ENCODE peak calls at places on chromosome X, in five cellular contexts. U is RPMI7951; B is iris pigment epithelial cell; K is stimulated activated CD4-positive, alpha-beta T cell treated with anti-CD3 and anti-CD28 coated beads, Interleukin-1b, Interleukin-23, amount 100 ng/mL, for 24 hours; D is BE2C. Z is an unnamed sample.
A peak's percentile ranks its signal among the peaks of the same experiment; 100 is the strongest.

GRCh38 chrX:11407331-11408110 is 114.3 kb downstream of the AMELX start:
- DNase-seq in D (no peak), B (peak; percentile 60), K (no peak), U (no peak), Z (no peak)

GRCh38 chrX:154488336-154489075 is 1.9 kb downstream of the SLC10A3 start:
- DNase-seq in B (no peak), K (no peak), D (no peak), U (no peak), Z (no peak)

GRCh38 chrX:73876897-73877296 is 313.9 kb downstream of the CHIC1 start:
- DNase-seq in U (no peak), K (no peak), D (no peak), B (no peak), Z (no peak)

GRCh38 chrX:103616676-103617186 is 9.0 kb downstream of the TCEAL3 start:
- DNase-seq in D (no peak), K (no peak), U (no peak), B (no peak), Z (no peak)

GRCh38 chrX:41922694-41923171 is 621 bp downstream of the CASK start:
- DNase-seq in D (peak; percentile 55), K (no peak), B (peak; percentile 17), U (peak; percentile 22), Z (peak; percentile 21)

GRCh38 chrX:10041383-10041782 is 74.2 kb downstream of the CLDN34 start:
- DNase-seq in K (no peak), B (peak; percentile 36), D (no peak), U (peak; percentile 24), Z (no peak)

GRCh38 chrX:134544614-134545255 is 84.8 kb downstream of the HPRT1 start:
- DNase-seq in D (no peak), B (no peak), U (no peak), K (no peak), Z (no peak)

GRCh38 chrX:11499076-11500044 is 166.4 kb downstream of the ARHGAP6 start:
- DNase-seq in K (no peak), U (peak; percentile 11), B (peak; percentile 73), D (no peak), Z (no peak)

GRCh38 chrX:11792461-11793421 is 34.7 kb downstream of the MSL3 start:
- DNase-seq in D (no peak), U (no peak), B (no peak), K (no peak), Z (no peak)

GRCh38 chrX:131802836-131803626 is 220.1 kb upstream of the STK26 start:
- DNase-seq in U (peak; percentile 21), K (no peak), B (no peak), D (peak; percentile 21), Z (no peak)

GRCh38 chrX:53072418-53073114 is 9.6 kb upstream of the TSPYL2 start:
- DNase-seq in B (no peak), U (no peak), K (no peak), D (no peak), Z (no peak)

GRCh38 chrX:117996918-117997480 is 119.6 kb downstream of the KLHL13 start:
- DNase-seq in D (no peak), U (no peak), K (no peak), B (peak; percentile 10), Z (no peak)

GRCh38 chrX:140439455-140439854 is 65.4 kb downstream of the SOX3 start:
- DNase-seq in B (no peak), U (no peak), D (no peak), K (no peak), Z (no peak)

GRCh38 chrX:16185725-16186136 is 18.4 kb downstream of the MAGEB17 start:
- DNase-seq in B (peak; percentile 79), K (no peak), D (no peak), U (peak; percentile 94), Z (peak; percentile 84)

GRCh38 chrX:130789793-130790192 is 113.2 kb downstream of the ENOX2 start:
- DNase-seq in D (no peak), K (no peak), B (no peak), U (no peak), Z (no peak)

GRCh38 chrX:147736045-147736444 is 175.7 kb upstream of the FMR1 start:
- DNase-seq in D (no peak), B (no peak), K (no peak), U (no peak), Z (no peak)

GRCh38 chrX:39840141-39841126 is 257.3 kb downstream of the BCOR start:
- DNase-seq in D (no peak), U (no peak), B (no peak), K (no peak), Z (no peak)

GRCh38 chrX:97126020-97126419 is 242.3 kb downstream of the RPA4 start:
- DNase-seq in K (no peak), B (peak; percentile 50), U (peak; percentile 16), D (no peak), Z (peak; percentile 26)

Z was measured in LHCN-M2.